ENCODE peak calls at places on chromosome 12, in four cellular contexts. L is tibial artery, V is left lung, H is A549. J is an unnamed sample.

GRCh38 chr12:25328082-25328712 is 77.5 kb upstream of the KRAS start:
- DNase-seq in L (no peak), H (no peak), V (no peak), J (no peak)

GRCh38 chr12:27785882-27786570 is 6.0 kb upstream of the MANSC4 start:
- DNase-seq in L (no peak), V (no peak), H (no peak), J (no peak)

GRCh38 chr12:50505386-50505827 is 622 bp downstream of the DIP2B start:
- DNase-seq in V (peak; percentile 81), L (peak; percentile 28), H (no peak), J (no peak)

GRCh38 chr12:68773582-68773981 is 27.6 kb downstream of the SLC35E3 start:
- DNase-seq in H (no peak), V (no peak), L (no peak), J (no peak)

GRCh38 chr12:39443704-39444234 is 849 bp upstream of the KIF21A start:
- DNase-seq in V (no peak), L (no peak), H (peak; percentile 25), J (no peak)

GRCh38 chr12:126772171-126772864 is 1494.7 kb upstream of the TMEM132C start:
- DNase-seq in V (no peak), H (peak; percentile 2), L (no peak), J (no peak)

GRCh38 chr12:115075552-115076170 is 391.7 kb upstream of the TBX3 start:
- DNase-seq in H (no peak), V (no peak), L (no peak), J (no peak)

GRCh38 chr12:88052686-88053085 is 23.5 kb upstream of the C12orf50 start:
- DNase-seq in H (no peak), L (no peak), V (no peak), J (no peak)

GRCh38 chr12:68236421-68237059 is 10.9 kb upstream of the IL26 start:
- DNase-seq in V (no peak), L (no peak), H (peak; percentile 28), J (no peak)

GRCh38 chr12:67766370-67766769 is 117.8 kb downstream of the DYRK2 start:
- DNase-seq in H (no peak), L (no peak), V (no peak), J (no peak)

GRCh38 chr12:91226-91625 is 24.7 kb downstream of the IQSEC3 start:
- DNase-seq in V (no peak), L (no peak), H (no peak), J (no peak)

GRCh38 chr12:62319058-62319457 is 58.9 kb downstream of the USP15 start:
- DNase-seq in V (no peak), L (no peak), H (no peak), J (no peak)

GRCh38 chr12:26848156-26848825 is 15.3 kb upstream of the ITPR2 start:
- DNase-seq in V (no peak), L (no peak), H (no peak), J (no peak)

GRCh38 chr12:79358716-79359341 is 331.9 kb downstream of the PAWR start:
- DNase-seq in V (no peak), H (no peak), L (no peak), J (no peak)

GRCh38 chr12:98513379-98514318 is 1.7 kb upstream of the TMPO start:
- DNase-seq in H (no peak), L (no peak), V (no peak), J (no peak)

GRCh38 chr12:25692115-25693035 is 139.3 kb upstream of the LMNTD1 start:
- DNase-seq in V (no peak), L (no peak), H (no peak), J (no peak)

GRCh38 chr12:15404485-15404884 is 82.2 kb downstream of the PTPRO start:
- DNase-seq in L (no peak), H (no peak), V (no peak), J (no peak)

GRCh38 chr12:58601529-58601928 is 318.8 kb downstream of the LRIG3 start:
- DNase-seq in V (no peak), L (no peak), H (no peak), J (no peak)

GRCh38 chr12:26701604-26702215 is 131.3 kb downstream of the ITPR2 start:
- DNase-seq in L (no peak), H (peak; percentile 16), V (no peak), J (no peak)

GRCh38 chr12:55636116-55636655 is 506 bp upstream of the OR10P1 start:
- DNase-seq in H (no peak), L (no peak), V (no peak), J (no peak)

GRCh38 chr12:75905975-75906374 is 125.6 kb downstream of the PHLDA1 start:
- DNase-seq in V (no peak), H (no peak), L (no peak), J (no peak)

GRCh38 chr12:98217257-98217656 is 298.1 kb upstream of the TMPO start:
- DNase-seq in L (no peak), V (no peak), H (no peak), J (no peak)

GRCh38 chr12:69026341-69026740 is 93.4 kb upstream of the CPM start:
- DNase-seq in H (no peak), V (no peak), L (no peak), J (no peak)

GRCh38 chr12:2267624-2268477 is 215.1 kb downstream of the CACNA1C start:
- DNase-seq in H (no peak), V (no peak), L (peak; percentile 67), J (no peak)

GRCh38 chr12:80498059-80498728 is 54.2 kb downstream of the PTPRQ start:
- DNase-seq in L (no peak), H (no peak), V (no peak), J (no peak)

GRCh38 chr12:75481013-75481705 is 604 bp downstream of the GLIPR1 start:
- DNase-seq in H (no peak), L (no peak), V (no peak), J (no peak)

GRCh38 chr12:124633269-124633953 is 66.0 kb upstream of the NCOR2 start:
- DNase-seq in V (no peak), L (no peak), H (peak; percentile 38), J (no peak)

GRCh38 chr12:71270057-71270456 is 112.3 kb upstream of the TSPAN8 start:
- DNase-seq in H (no peak), V (no peak), L (no peak), J (no peak)

GRCh38 chr12:123131291-123131831 is 19.5 kb downstream of the PITPNM2 start:
- DNase-seq in L (no peak), V (no peak), H (no peak), J (no peak)

GRCh38 chr12:98738002-98738401 is 92.9 kb downstream of the APAF1 start:
- DNase-seq in H (no peak), V (no peak), L (no peak), J (no peak)

GRCh38 chr12:20963762-20964161 is 153.3 kb downstream of the SLCO1B3 start:
- DNase-seq in V (no peak), H (no peak), L (no peak), J (no peak)

GRCh38 chr12:50626026-50626425 is 121.2 kb downstream of the DIP2B start:
- DNase-seq in L (no peak), V (no peak), H (no peak), J (no peak)

GRCh38 chr12:68675098-68675842 is 11.5 kb upstream of the NUP107 start:
- DNase-seq in H (no peak), V (no peak), L (no peak), J (peak; percentile 19)

GRCh38 chr12:92550234-92550633 is 152.6 kb upstream of the PLEKHG7 start:
- DNase-seq in V (no peak), L (no peak), H (no peak), J (no peak)

GRCh38 chr12:5522358-5523335 is 90.7 kb downstream of the NTF3 start:
- DNase-seq in H (no peak), V (peak; percentile 53), L (no peak), J (no peak)

GRCh38 chr12:56836317-56836716 is 73.2 kb downstream of the HSD17B6 start:
- DNase-seq in L (no peak), V (no peak), H (no peak), J (no peak)

GRCh38 chr12:89070603-89071002 is 281.7 kb downstream of the DUSP6 start:
- DNase-seq in L (no peak), H (no peak), V (no peak), J (no peak)

GRCh38 chr12:53644133-53644532 is 18.0 kb upstream of the ATF7 start:
- DNase-seq in L (no peak), V (no peak), H (no peak), J (no peak)

GRCh38 chr12:46406352-46407027 is 33.9 kb upstream of the SLC38A2 start:
- DNase-seq in L (no peak), H (no peak), V (no peak), J (no peak)
- H3K4me1 ChIP-seq in L (peaks cover 50% of the 10 kb centered on the region), H (peaks cover 20% of the 10 kb centered on the region), V (peaks cover 14% of the 10 kb centered on the region), J (peaks cover 60% of the 10 kb centered on the region)

GRCh38 chr12:13962699-13963098 is 18.7 kb downstream of the GRIN2B start:
- DNase-seq in V (no peak), H (peak; percentile 20), L (no peak), J (no peak)
- TF ChIP-seq CTCF in V (no peak), H (peak; percentile 45), L (no peak), J (no peak)

GRCh38 chr12:117968826-117969659 is at the start of gene KSR2:
- DNase-seq in V (peak; percentile 90), H (peak; percentile 72), L (no peak), J (no peak)

GRCh38 chr12:117967043-117967442 is 1.7 kb downstream of the KSR2 start:
- DNase-seq in H (no peak), V (no peak), L (no peak), J (no peak)

GRCh38 chr12:117966511-117966910 is 2.3 kb downstream of the KSR2 start:
- DNase-seq in V (no peak), H (no peak), L (no peak), J (no peak)

GRCh38 chr12:117967512-117967911 is 1.3 kb downstream of the KSR2 start:
- DNase-seq in L (no peak), H (no peak), V (no peak), J (no peak)

DNA sequence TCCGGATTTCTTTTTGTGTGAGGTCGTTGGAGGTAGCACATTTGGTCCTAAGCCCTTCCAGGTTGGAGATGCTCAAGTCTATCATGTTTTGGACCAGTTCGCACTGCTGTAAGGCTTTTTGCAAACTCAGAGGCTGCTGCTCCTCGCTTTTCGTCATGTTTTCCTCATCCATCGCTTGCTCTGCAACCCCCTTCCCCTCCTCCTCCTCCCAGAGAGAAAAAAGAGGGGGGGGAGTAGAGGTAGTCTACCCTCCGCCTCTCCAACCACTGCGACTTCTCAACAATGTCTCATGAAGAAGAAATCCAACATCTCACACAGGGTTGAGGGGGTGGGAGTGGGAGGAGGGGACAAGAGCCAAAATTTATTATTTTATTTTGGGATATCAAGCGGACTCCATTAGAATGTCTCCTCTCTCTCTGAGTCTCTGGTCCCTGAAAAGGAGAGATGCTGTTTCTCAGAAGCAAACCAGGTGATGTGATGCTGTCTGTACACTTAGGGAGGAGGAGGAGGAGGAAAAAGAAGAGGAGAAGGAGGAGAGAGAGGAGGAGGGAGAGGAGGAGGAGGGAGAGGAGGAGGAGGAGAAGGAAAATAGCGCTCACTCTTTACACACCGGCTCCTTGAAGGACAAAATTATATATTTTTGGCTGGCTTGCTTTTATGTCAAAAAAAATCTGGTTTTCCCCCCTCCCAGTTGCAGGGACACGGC is 553 bp downstream of the KSR2 start:
- DNase-seq in H (no peak), L (no peak), V (no peak), J (no peak)
- H3K4me3 ChIP-seq in H (peak overlapping the region; percentile 80), L (no peak overlapping the region), V (peak overlapping the region; percentile 22), J (no peak overlapping the region)

DNA sequence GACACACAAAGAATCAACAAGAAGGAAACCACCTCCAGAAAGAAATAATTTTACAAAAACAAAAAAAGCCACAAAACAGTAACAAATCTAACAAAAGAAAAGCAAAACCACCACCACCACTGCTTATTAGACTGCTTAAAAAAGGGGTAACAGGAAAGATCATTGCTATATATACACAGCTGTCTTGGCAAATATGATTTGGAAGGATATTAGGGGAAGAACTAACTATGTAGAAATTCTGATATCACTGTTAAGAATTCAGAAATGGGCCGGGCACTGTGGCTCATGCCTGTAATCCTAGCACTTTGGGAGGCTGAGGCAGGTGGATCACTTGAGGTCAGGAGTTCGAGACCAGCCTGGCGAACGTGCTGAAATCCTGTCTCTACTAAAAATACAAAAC is 92.5 kb downstream of the DENND5B start:
- DNase-seq in L (no peak), V (no peak), H (no peak), J (no peak)
- H3K4me1 ChIP-seq in L (peaks cover 1% of the 10 kb centered on the region), V (no peaks in the 10 kb centered on the region), H (peaks cover 64% of the 10 kb centered on the region), J (peaks cover 4% of the 10 kb centered on the region)

J was measured in ascending aorta.